ENCODE peak calls at places on chromosomes 3 and 15, in ten cellular contexts. S is PC-9, V is heart left ventricle, B is RWPE2, U is RWPE1, X is keratinocyte, L is fibroblast of mammary gland, I is astrocyte, M is fibroblast of the aortic adventitia, J is Panc1. W is an unnamed sample.

GRCh38 chr3:51024765-51025681 is 350.3 kb downstream of the DOCK3 start:
- DNase-seq in S (peak), V (peak), B (no peak), U (no peak), X (no peak), L (no peak), I (no peak), M (no peak), J (no peak), W (no peak)

GRCh38 chr3:193049901-193050300 is 132.2 kb upstream of the MB21D2 start:
- DNase-seq in S (no peak), V (no peak), B (no peak), U (no peak), X (no peak), L (no peak), I (no peak), M (no peak), J (no peak), W (no peak)

GRCh38 chr3:102905826-102906225 is 471.0 kb downstream of the ZPLD1 start:
- DNase-seq in S (no peak), V (no peak), B (no peak), U (no peak), X (no peak), L (no peak), I (no peak), M (no peak), J (no peak), W (no peak)

GRCh38 chr3:25775936-25776335 is 7.3 kb downstream of the NGLY1 start:
- DNase-seq in S (no peak), V (no peak), B (no peak), U (no peak), X (no peak), L (no peak), I (no peak), M (no peak), J (no peak), W (no peak)

GRCh38 chr3:105958237-105959000 is 89.6 kb upstream of the CBLB start:
- DNase-seq in S (no peak), V (no peak), B (no peak), U (no peak), X (no peak), L (no peak), I (no peak), M (no peak), J (no peak), W (no peak)

GRCh38 chr3:129503387-129504010 is 24.9 kb upstream of the RHO start:
- DNase-seq in S (no peak), V (no peak), B (no peak), U (no peak), X (no peak), L (no peak), I (no peak), M (no peak), J (no peak), W (no peak)

GRCh38 chr3:117165611-117166051 is 456.1 kb downstream of the TUSC7 start:
- DNase-seq in S (no peak), V (no peak), B (no peak), U (peak), X (no peak), L (no peak), I (peak), M (no peak), J (no peak), W (peak)

GRCh38 chr15:51884517-51885236 is 55.2 kb downstream of the TMOD3 start:
- DNase-seq in S (no peak), V (no peak), B (no peak), U (no peak), X (no peak), L (peak), I (peak), M (no peak), J (no peak), W (peak)

GRCh38 chr3:98602078-98602678 is 8.8 kb upstream of the CPOX start:
- DNase-seq in S (peak), V (peak), B (no peak), U (peak), X (no peak), L (peak), I (peak), M (peak), J (peak), W (peak)

GRCh38 chr3:139935071-139935865 is at the start of gene CLSTN2:
- DNase-seq in S (no peak), V (peak), B (no peak), U (peak), X (no peak), L (peak), I (peak), M (peak), J (no peak), W (peak)

GRCh38 chr3:9553021-9553948 is at the start of gene LHFPL4:
- DNase-seq in S (no peak), V (no peak), B (no peak), U (peak), X (no peak), L (no peak), I (no peak), M (no peak), J (no peak), W (no peak)

GRCh38 chr3:181710581-181711255 is 1.0 kb upstream of the SOX2 start:
- DNase-seq in S (no peak), V (no peak), B (no peak), U (no peak), X (no peak), L (peak), I (peak), M (peak), J (no peak), W (no peak)

GRCh38 chr15:94620632-94621031 is 389.3 kb downstream of the MCTP2 start:
- DNase-seq in S (no peak), V (no peak), B (no peak), U (peak), X (no peak), L (no peak), I (no peak), M (no peak), J (no peak), W (no peak)

GRCh38 chr15:59051867-59052861 is 52.8 kb upstream of the CCNB2 start:
- DNase-seq in S (no peak), V (no peak), B (no peak), U (no peak), X (no peak), L (no peak), I (no peak), M (no peak), J (no peak), W (no peak)

GRCh38 chr3:180382781-180383180 is 219.2 kb upstream of the TTC14 start:
- DNase-seq in S (no peak), V (no peak), B (no peak), U (no peak), X (no peak), L (no peak), I (no peak), M (peak), J (no peak), W (no peak)

GRCh38 chr3:43785551-43785950 is 94.8 kb downstream of the ABHD5 start:
- DNase-seq in S (no peak), V (no peak), B (no peak), U (no peak), X (no peak), L (peak), I (no peak), M (no peak), J (no peak), W (peak)

GRCh38 chr3:157914882-157915281 is 191.3 kb downstream of the SHOX2 start:
- DNase-seq in S (no peak), V (no peak), B (no peak), U (peak), X (no peak), L (peak), I (no peak), M (peak), J (no peak), W (peak)

GRCh38 chr3:156676467-156677119 is 2.2 kb downstream of the TIPARP start:
- DNase-seq in S (no peak), V (no peak), B (no peak), U (peak), X (no peak), L (peak), I (peak), M (peak), J (no peak), W (peak)

GRCh38 chr3:122564155-122564912 is at the start of the genes DTX3L and PARP9:
- DNase-seq in S (peak), V (peak), B (peak), U (peak), X (peak), L (peak), I (peak), M (peak), J (no peak), W (peak)

GRCh38 chr15:57298204-57298603 is 78.1 kb upstream of the CGNL1 start:
- DNase-seq in S (no peak), V (no peak), B (no peak), U (no peak), X (no peak), L (no peak), I (peak), M (no peak), J (no peak), W (peak)

GRCh38 chr3:192835818-192836468 is 81.7 kb downstream of the MB21D2 start:
- DNase-seq in S (no peak), V (no peak), B (no peak), U (no peak), X (no peak), L (peak), I (peak), M (peak), J (no peak), W (peak)

GRCh38 chr3:126136428-126137220 is 43.8 kb downstream of the ALDH1L1 start:
- DNase-seq in S (no peak), V (no peak), B (no peak), U (no peak), X (no peak), L (no peak), I (no peak), M (no peak), J (no peak), W (no peak)

GRCh38 chr3:52719618-52720017 is 13.7 kb downstream of the SPCS1 start:
- DNase-seq in S (no peak), V (no peak), B (no peak), U (no peak), X (no peak), L (no peak), I (no peak), M (no peak), J (no peak), W (no peak)

GRCh38 chr3:11091088-11091590 is 63.2 kb upstream of the HRH1 start:
- DNase-seq in S (peak), V (no peak), B (no peak), U (no peak), X (no peak), L (no peak), I (peak), M (peak), J (no peak), W (peak)

GRCh38 chr3:44045476-44046275 is 196.0 kb upstream of the TOPAZ1 start:
- DNase-seq in S (peak), V (peak), B (no peak), U (no peak), X (no peak), L (no peak), I (peak), M (no peak), J (no peak), W (no peak)

GRCh38 chr15:83320404-83320803 is 35.9 kb upstream of the BNC1 start:
- DNase-seq in S (no peak), V (no peak), B (no peak), U (no peak), X (no peak), L (peak), I (peak), M (no peak), J (no peak), W (peak)

GRCh38 chr3:69420781-69421520 is 35.1 kb upstream of the FRMD4B start:
- DNase-seq in S (no peak), V (peak), B (no peak), U (no peak), X (no peak), L (peak), I (peak), M (peak), J (no peak), W (no peak)

GRCh38 chr3:141414800-141415462 is 46.6 kb downstream of the ZBTB38 start:
- DNase-seq in S (no peak), V (no peak), B (no peak), U (no peak), X (no peak), L (peak), I (peak), M (peak), J (no peak), W (peak)

GRCh38 chr15:68200016-68200861 is 4.9 kb downstream of the CALML4 start:
- DNase-seq in S (no peak), V (no peak), B (no peak), U (no peak), X (no peak), L (no peak), I (no peak), M (no peak), J (no peak), W (peak)

GRCh38 chr3:13018561-13019242 is 54.5 kb downstream of the IQSEC1 start:
- DNase-seq in S (no peak), V (no peak), B (no peak), U (no peak), X (no peak), L (no peak), I (no peak), M (no peak), J (no peak), W (no peak)

GRCh38 chr15:32134777-32135307 is 104.5 kb downstream of the CHRNA7 start:
- DNase-seq in S (no peak), V (no peak), B (no peak), U (no peak), X (no peak), L (no peak), I (no peak), M (no peak), J (no peak), W (no peak)

GRCh38 chr15:32131803-32132202 is 101.5 kb downstream of the CHRNA7 start:
- DNase-seq in S (no peak), V (no peak), B (no peak), U (no peak), X (no peak), L (no peak), I (no peak), M (no peak), J (no peak), W (no peak)

GRCh38 chr15:32135326-32135725 is 105.0 kb downstream of the CHRNA7 start:
- DNase-seq in S (no peak), V (no peak), B (no peak), U (no peak), X (no peak), L (no peak), I (no peak), M (no peak), J (no peak), W (no peak)

GRCh38 chr15:32132850-32133249 is 102.5 kb downstream of the CHRNA7 start:
- DNase-seq in S (no peak), V (no peak), B (no peak), U (no peak), X (no peak), L (no peak), I (no peak), M (no peak), J (no peak), W (no peak)

DNA sequence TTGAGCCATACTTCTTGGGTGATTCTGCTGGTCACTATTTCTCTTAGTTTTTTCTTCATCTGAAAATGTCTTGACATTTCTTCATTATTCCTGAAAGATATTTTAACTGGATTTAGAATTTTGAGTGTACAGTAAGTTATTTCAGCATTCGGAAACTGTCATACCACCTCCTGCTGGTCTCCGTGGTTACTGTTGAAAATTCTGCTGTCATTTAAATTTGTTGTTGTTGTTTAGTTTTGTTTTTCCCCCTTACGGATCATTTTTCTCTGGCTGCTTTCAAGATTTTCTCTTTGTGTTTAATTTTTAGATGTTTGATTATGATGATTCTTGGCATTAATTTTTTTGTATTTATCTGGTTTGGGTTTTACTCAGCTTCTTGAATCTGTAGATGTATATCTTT is 100.5 kb downstream of the CHRNA7 start:
- DNase-seq in S (no peak), V (no peak), B (no peak), U (no peak), X (no peak), L (no peak), I (no peak), M (no peak), J (no peak), W (no peak)
- TF ChIP-seq CTCF in S (no peak), V (no peak), B (peak), U (no peak), X (no peak), L (no peak), I (no peak), M (no peak), J (peak), W (no peak)

GRCh38 chr15:73305331-73306211 is 63.2 kb downstream of the HCN4 start:
- DNase-seq in S (peak), V (peak), B (peak), U (peak), X (peak), L (peak), I (peak), M (peak), J (peak), W (peak)
- TF ChIP-seq CTCF in S (peak), V (peak), B (peak), U (peak), X (peak), L (peak), I (peak), M (peak), J (peak), W (peak)

GRCh38 chr3:66812126-66812525 is 186.0 kb upstream of the KBTBD8 start:
- DNase-seq in S (no peak), V (no peak), B (no peak), U (no peak), X (no peak), L (peak), I (peak), M (peak), J (no peak), W (peak)

GRCh38 chr3:66819993-66820501 is 178.1 kb upstream of the KBTBD8 start:
- DNase-seq in S (no peak), V (no peak), B (no peak), U (no peak), X (no peak), L (no peak), I (no peak), M (no peak), J (no peak), W (peak)

GRCh38 chr3:66817946-66818557 is 180.1 kb upstream of the KBTBD8 start:
- DNase-seq in S (no peak), V (peak), B (no peak), U (no peak), X (no peak), L (no peak), I (no peak), M (no peak), J (no peak), W (no peak)

GRCh38 chr3:66812741-66813140 is 185.4 kb upstream of the KBTBD8 start:
- DNase-seq in S (no peak), V (no peak), B (no peak), U (no peak), X (no peak), L (no peak), I (no peak), M (no peak), J (no peak), W (no peak)

GRCh38 chr3:66816110-66816761 is 181.9 kb upstream of the KBTBD8 start:
- DNase-seq in S (no peak), V (no peak), B (no peak), U (peak), X (peak), L (peak), I (peak), M (peak), J (no peak), W (peak)
- TF ChIP-seq CTCF in S (peak), V (peak), B (peak), U (peak), X (peak), L (peak), I (peak), M (peak), J (peak), W (peak)

GRCh38 chr3:159870723-159871122 is 117.9 kb upstream of the IL12A start:
- DNase-seq in S (no peak), V (no peak), B (no peak), U (no peak), X (no peak), L (no peak), I (no peak), M (no peak), J (no peak), W (no peak)

GRCh38 chr3:159867372-159867771 is 121.3 kb upstream of the IL12A start:
- DNase-seq in S (no peak), V (no peak), B (no peak), U (no peak), X (no peak), L (no peak), I (no peak), M (no peak), J (no peak), W (no peak)

GRCh38 chr3:159877924-159878323 is 110.7 kb upstream of the IL12A start:
- DNase-seq in S (no peak), V (no peak), B (no peak), U (no peak), X (no peak), L (peak), I (peak), M (no peak), J (no peak), W (no peak)

GRCh38 chr3:159872374-159873109 is 116.1 kb upstream of the IL12A start:
- DNase-seq in S (peak), V (no peak), B (no peak), U (peak), X (peak), L (peak), I (peak), M (peak), J (peak), W (peak)
- TF ChIP-seq CTCF in S (peak), V (peak), B (peak), U (peak), X (peak), L (peak), I (peak), M (peak), J (peak), W (peak)

GRCh38 chr3:89180334-89180733 is 72.9 kb downstream of the EPHA3 start:
- DNase-seq in S (no peak), V (no peak), B (no peak), U (no peak), X (no peak), L (no peak), I (peak), M (no peak), J (no peak), W (no peak)
- TF ChIP-seq CTCF in S (no peak), V (no peak), B (no peak), U (no peak), X (no peak), L (no peak), I (no peak), M (no peak), J (no peak), W (no peak)